ENCODE peak calls at places on chromosomes 13 and 19, in seven cellular contexts. F is GM23248, N is PC-3, U is SK-N-SH, R is neural progenitor cell, J is hepatocyte, G is HCT116. X is an unnamed sample.

GRCh38 chr13:106151056-106151699 is 384.3 kb downstream of the EFNB2 start:
- DNase-seq in F (peak), N (peak), U (no peak), R (peak), J (peak), G (peak), X (no peak)

GRCh38 chr19:3154957-3155736 is 19.3 kb downstream of the GNA15 start:
- DNase-seq in F (peak), N (peak), U (peak), R (no peak), J (no peak), G (peak), X (peak)

GRCh38 chr19:48372904-48373303 is 8.7 kb downstream of the SYNGR4 start:
- DNase-seq in F (peak), N (peak), U (peak), R (no peak), J (no peak), G (no peak), X (no peak)

GRCh38 chr13:26017932-26018690 is 33.7 kb downstream of the SHISA2 start:
- DNase-seq in F (peak), N (peak), U (no peak), R (no peak), J (no peak), G (no peak), X (no peak)

GRCh38 chr13:80870186-80870585 is 529.3 kb upstream of the SPRY2 start:
- DNase-seq in F (no peak), N (no peak), U (no peak), R (no peak), J (no peak), G (no peak), X (no peak)

GRCh38 chr19:50959731-50960500 is 7.1 kb upstream of the KLK5 start:
- DNase-seq in F (peak), N (peak), U (no peak), R (no peak), J (no peak), G (no peak), X (no peak)

GRCh38 chr19:53394522-53394973 is 401 bp upstream of the ZNF765 start:
- DNase-seq in F (peak), N (peak), U (peak), R (peak), J (peak), G (no peak), X (no peak)

GRCh38 chr19:5403968-5404640 is 51.1 kb upstream of the ZNRF4 start:
- DNase-seq in F (peak), N (peak), U (no peak), R (peak), J (peak), G (peak), X (peak)

GRCh38 chr13:77779461-77780272 is 82.2 kb downstream of the SLAIN1 start:
- DNase-seq in F (peak), N (peak), U (peak), R (peak), J (peak), G (peak), X (peak)

GRCh38 chr19:38228491-38229439 is 4.7 kb upstream of the DPF1 start:
- DNase-seq in F (no peak), N (no peak), U (peak), R (peak), J (no peak), G (no peak), X (no peak)

GRCh38 chr19:38231918-38232317 is 7.9 kb upstream of the DPF1 start:
- DNase-seq in F (no peak), N (no peak), U (no peak), R (no peak), J (no peak), G (no peak), X (no peak)

GRCh38 chr19:38234615-38235014 is 10.6 kb upstream of the DPF1 start:
- DNase-seq in F (peak), N (peak), U (no peak), R (no peak), J (no peak), G (no peak), X (no peak)

GRCh38 chr19:38229585-38230073 is 5.6 kb upstream of the DPF1 start:
- DNase-seq in F (peak), N (peak), U (peak), R (peak), J (peak), G (peak), X (peak)

DNA sequence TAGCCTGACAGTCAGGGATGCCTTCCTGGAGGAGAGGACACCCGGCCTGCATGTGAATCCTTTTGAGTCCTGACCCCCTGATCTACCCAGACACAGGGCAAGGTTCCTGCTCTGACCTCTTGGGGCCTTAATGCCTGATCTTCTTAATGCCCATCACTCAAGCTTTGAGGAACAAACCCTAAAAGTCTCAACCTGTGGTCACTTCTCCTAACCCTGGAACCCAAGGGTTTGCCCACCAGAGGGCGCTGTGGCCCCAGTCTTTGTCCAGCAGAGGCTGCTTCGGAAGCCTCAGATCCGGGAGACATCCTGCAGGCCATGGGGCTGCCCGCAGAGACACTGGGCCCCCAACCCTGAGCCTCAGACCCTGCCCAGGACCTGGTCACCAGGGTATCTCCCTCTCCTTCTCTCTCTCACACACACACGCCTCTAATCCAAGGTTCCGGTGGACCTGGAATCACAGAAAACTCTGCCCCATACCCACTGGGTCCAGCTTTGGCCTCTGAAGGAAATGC is 9.8 kb upstream of the DPF1 start:
- DNase-seq in F (peak), N (peak), U (peak), R (peak), J (peak), G (peak), X (peak)
- H2AFZ ChIP-seq in F (peak), N (peak), U (peak), R (peak), J (no peak), G (no peak), X (no peak)

DNA sequence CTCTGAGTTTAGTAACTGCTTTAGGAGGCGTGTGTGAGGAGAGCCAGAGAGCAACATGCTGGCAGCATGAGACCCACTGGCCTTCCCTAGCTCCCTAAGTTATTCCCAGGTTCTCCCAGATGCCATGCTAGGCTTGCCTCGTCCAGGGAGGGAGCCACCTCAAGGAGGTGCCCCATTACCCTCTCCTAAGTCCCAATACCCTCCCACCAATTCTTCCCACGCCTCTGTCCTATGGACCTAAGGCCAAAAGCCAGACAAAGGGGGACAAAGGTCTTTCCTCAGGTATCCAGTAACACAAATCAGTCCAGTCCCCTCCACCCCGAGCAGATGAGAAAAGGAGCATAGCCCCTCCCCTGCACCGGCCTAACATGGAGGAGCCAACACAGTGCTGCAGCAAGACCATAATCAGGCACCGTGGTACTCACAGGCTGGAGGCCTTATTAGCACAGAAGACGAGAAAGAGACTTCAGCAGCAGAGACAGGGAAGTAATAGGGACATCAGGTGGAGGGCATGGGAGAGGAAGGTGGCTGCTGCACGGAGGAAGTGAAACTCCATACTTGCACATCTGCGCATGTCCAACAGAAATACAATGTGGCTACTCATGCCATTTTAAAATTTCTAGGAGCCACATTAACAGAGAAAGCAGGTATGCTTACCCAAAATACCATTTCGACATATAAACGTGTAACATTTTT is 46.3 kb downstream of the BRD4 start:
- DNase-seq in F (no peak), N (no peak), U (no peak), R (peak), J (no peak), G (no peak), X (peak)
- TF ChIP-seq EZH2phosphoT487 in F (no peak), N (no peak), U (no peak), R (no peak), J (no peak), G (no peak), X (no peak)

DNA sequence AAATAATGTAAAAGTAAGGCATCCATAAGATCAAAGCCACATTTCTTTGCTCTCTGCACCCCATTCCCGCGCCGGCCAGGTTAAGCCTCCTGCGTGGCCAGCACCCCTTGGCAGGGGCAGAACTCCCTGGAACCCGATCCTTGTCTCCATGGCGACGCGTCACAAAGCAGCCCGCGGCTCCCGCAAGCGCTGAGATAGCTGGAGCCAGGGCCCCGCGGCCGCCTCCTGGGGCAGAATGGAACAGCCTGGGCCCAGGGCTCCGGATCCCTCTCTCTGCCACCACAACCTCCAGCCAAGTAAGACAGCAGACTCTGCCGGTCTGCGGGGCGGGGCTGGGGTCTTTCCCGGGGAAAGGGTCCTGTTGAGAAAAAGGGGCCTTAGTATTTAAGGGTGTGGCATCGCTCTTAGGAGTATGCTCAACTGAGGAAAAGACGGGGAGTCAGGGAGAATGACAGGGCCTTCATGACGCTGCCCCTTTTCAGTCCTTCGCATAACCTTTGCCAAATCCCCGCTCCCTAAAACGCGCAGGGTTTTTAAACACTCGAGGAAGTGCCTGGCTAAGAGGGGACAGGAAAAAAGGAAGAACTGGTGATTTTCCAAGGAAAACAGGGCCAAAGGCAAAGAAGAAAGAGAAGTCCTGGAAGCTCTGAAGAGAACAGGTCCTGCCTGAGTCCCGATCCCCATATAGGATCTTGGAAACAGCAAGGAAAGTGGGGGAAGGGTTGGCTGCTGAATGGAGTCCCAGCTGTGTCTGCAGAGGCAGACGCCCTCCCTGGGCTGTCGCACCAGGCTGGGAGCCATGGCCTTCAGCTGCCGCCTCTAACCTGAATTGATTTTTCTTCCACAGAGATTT is at the start of gene TEX26:
- DNase-seq in F (no peak), N (no peak), U (no peak), R (peak), J (peak), G (no peak), X (no peak)
- H2AFZ ChIP-seq in F (no peak), N (no peak), U (no peak), R (peak), J (peak), G (no peak), X (no peak)

DNA sequence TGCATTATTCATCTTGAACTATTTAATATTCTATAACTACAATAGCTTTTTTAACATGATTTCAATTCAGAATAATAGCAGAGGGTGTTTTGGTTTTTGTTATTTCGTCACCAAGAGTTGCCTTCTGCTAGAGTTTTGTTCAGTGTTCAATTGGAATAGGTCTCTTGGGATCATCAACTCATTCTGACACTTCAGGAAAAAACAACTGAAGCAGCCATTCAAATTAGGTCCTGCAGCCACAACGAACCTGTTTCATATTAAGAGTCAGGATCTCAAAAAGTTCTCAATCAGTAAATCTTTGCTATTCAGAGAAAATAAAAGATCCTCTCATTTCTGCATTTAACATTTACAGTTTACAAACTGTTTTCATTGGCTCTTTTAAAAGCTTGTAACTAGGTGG is 2.4 kb upstream of the CHAMP1 start:
- DNase-seq in F (peak), N (no peak), U (no peak), R (no peak), J (no peak), G (no peak), X (peak)
- TF ChIP-seq EZH2phosphoT487 in F (no peak), N (no peak), U (no peak), R (no peak), J (no peak), G (no peak), X (no peak)

X was measured in OCI-LY7.